ENCODE peak calls at places on chromosomes 7 and 10, in four cellular contexts. One of them, this sample, is unnamed.

GRCh38 chr10:43230101-43230908 is 36.6 kb downstream of the RASGEF1A start:
- DNase-seq in pons: no peak
- DNase-seq in KBM-7: no peak
- DNase-seq in NT2/D1: no peak
- DNase-seq in this sample: no peak

GRCh38 chr7:128031901-128032604 is 816 bp upstream of the LRRC4 start:
- DNase-seq in NT2/D1: no peak
- DNase-seq in KBM-7: no peak
- DNase-seq in pons: peak; percentile 57
- DNase-seq in this sample: peak; percentile 90

GRCh38 chr10:62647375-62648092 is 157.0 kb upstream of the ADO start:
- DNase-seq in pons: no peak
- DNase-seq in KBM-7: no peak
- DNase-seq in NT2/D1: no peak
- DNase-seq in this sample: no peak

GRCh38 chr10:1464866-1465265 is 272.5 kb downstream of the ADARB2 start:
- DNase-seq in KBM-7: no peak
- DNase-seq in pons: no peak
- DNase-seq in NT2/D1: no peak
- DNase-seq in this sample: no peak

GRCh38 chr10:52256832-52257691 is 57.0 kb upstream of the DKK1 start:
- DNase-seq in NT2/D1: no peak
- DNase-seq in KBM-7: no peak
- DNase-seq in pons: no peak
- DNase-seq in this sample: peak; percentile 51

GRCh38 chr7:22826593-22826992 is 3.9 kb upstream of the TOMM7 start:
- DNase-seq in pons: no peak
- DNase-seq in KBM-7: no peak
- DNase-seq in NT2/D1: no peak
- DNase-seq in this sample: no peak

GRCh38 chr10:47438857-47439474 is 44.9 kb downstream of the ANXA8 start:
- DNase-seq in KBM-7: peak; percentile 31
- DNase-seq in NT2/D1: peak; percentile 42
- DNase-seq in pons: peak; percentile 49
- DNase-seq in this sample: peak; percentile 50

GRCh38 chr10:27746364-27747095 is 911 bp upstream of the MKX start:
- DNase-seq in NT2/D1: no peak
- DNase-seq in KBM-7: no peak
- DNase-seq in pons: no peak
- DNase-seq in this sample: no peak

GRCh38 chr10:43204394-43204942 is 62.4 kb downstream of the RASGEF1A start:
- DNase-seq in NT2/D1: no peak
- DNase-seq in pons: no peak
- DNase-seq in KBM-7: no peak
- DNase-seq in this sample: no peak

GRCh38 chr10:2928219-2928840 is 139.0 kb upstream of the PFKP start:
- DNase-seq in pons: peak; percentile 78
- DNase-seq in KBM-7: peak; percentile 85
- DNase-seq in NT2/D1: peak; percentile 54
- DNase-seq in this sample: peak; percentile 43

GRCh38 chr10:44049301-44050015 is 335.4 kb downstream of the CXCL12 start:
- DNase-seq in KBM-7: no peak
- DNase-seq in NT2/D1: no peak
- DNase-seq in pons: no peak
- DNase-seq in this sample: no peak

GRCh38 chr7:129188372-129188891 is at the start of gene SMO:
- DNase-seq in KBM-7: peak; percentile 69
- DNase-seq in pons: no peak
- DNase-seq in NT2/D1: peak; percentile 87
- DNase-seq in this sample: no peak

GRCh38 chr10:2214805-2215204 is 477.5 kb upstream of the ADARB2 start:
- DNase-seq in NT2/D1: no peak
- DNase-seq in pons: no peak
- DNase-seq in KBM-7: no peak
- DNase-seq in this sample: peak; percentile 69

GRCh38 chr10:15168296-15168780 is at the start of gene NMT2:
- DNase-seq in NT2/D1: peak; percentile 60
- DNase-seq in pons: peak; percentile 85
- DNase-seq in KBM-7: peak; percentile 78
- DNase-seq in this sample: peak; percentile 67

GRCh38 chr7:127438836-127439235 is 46.3 kb upstream of the ZNF800 start:
- DNase-seq in NT2/D1: no peak
- DNase-seq in KBM-7: no peak
- DNase-seq in pons: no peak
- DNase-seq in this sample: no peak

GRCh38 chr7:23530355-23530754 is 1.4 kb downstream of the TRA2A start:
- DNase-seq in NT2/D1: peak; percentile 23
- DNase-seq in pons: peak; percentile 53
- DNase-seq in KBM-7: peak; percentile 63
- DNase-seq in this sample: peak; percentile 74

GRCh38 chr10:122734266-122734665 is 34.6 kb upstream of the C10orf120 start:
- DNase-seq in pons: no peak
- DNase-seq in NT2/D1: no peak
- DNase-seq in KBM-7: no peak
- DNase-seq in this sample: no peak

GRCh38 chr10:112082134-112082533 is 101.4 kb downstream of the GPAM start:
- DNase-seq in NT2/D1: no peak
- DNase-seq in pons: no peak
- DNase-seq in KBM-7: no peak
- DNase-seq in this sample: peak; percentile 11

GRCh38 chr10:124091646-124092269 is 1.6 kb downstream of the CHST15 start:
- DNase-seq in KBM-7: no peak
- DNase-seq in pons: no peak
- DNase-seq in NT2/D1: no peak
- DNase-seq in this sample: no peak

GRCh38 chr10:132556994-132557441 is 19.4 kb downstream of the INPP5A start:
- DNase-seq in KBM-7: no peak
- DNase-seq in pons: no peak
- DNase-seq in NT2/D1: no peak
- DNase-seq in this sample: no peak

GRCh38 chr10:17454181-17454800 is at the start of gene ST8SIA6:
- DNase-seq in pons: no peak
- DNase-seq in KBM-7: peak; percentile 73
- DNase-seq in NT2/D1: peak; percentile 28
- DNase-seq in this sample: no peak

GRCh38 chr7:120583835-120584586 is 273.9 kb downstream of the TSPAN12 start:
- DNase-seq in KBM-7: no peak
- DNase-seq in pons: no peak
- DNase-seq in NT2/D1: no peak
- DNase-seq in this sample: peak; percentile 46

GRCh38 chr10:131580076-131580652 is 268.6 kb upstream of the TCERG1L start:
- DNase-seq in pons: no peak
- DNase-seq in NT2/D1: no peak
- DNase-seq in KBM-7: no peak
- DNase-seq in this sample: no peak

GRCh38 chr10:128011059-128011979 is 104.4 kb downstream of the PTPRE start:
- DNase-seq in pons: peak; percentile 72
- DNase-seq in NT2/D1: peak; percentile 40
- DNase-seq in KBM-7: peak; percentile 85
- DNase-seq in this sample: peak; percentile 58

GRCh38 chr10:79336739-79337138 is 10.5 kb upstream of the PPIF start:
- DNase-seq in NT2/D1: no peak
- DNase-seq in pons: no peak
- DNase-seq in KBM-7: no peak
- DNase-seq in this sample: no peak

GRCh38 chr7:80098795-80099194 is 35.8 kb upstream of the GNAI1 start:
- DNase-seq in NT2/D1: no peak
- DNase-seq in KBM-7: peak; percentile 37
- DNase-seq in pons: no peak
- DNase-seq in this sample: no peak

GRCh38 chr7:128094111-128094570 is 62.9 kb upstream of the LRRC4 start:
- DNase-seq in KBM-7: no peak
- DNase-seq in pons: no peak
- DNase-seq in NT2/D1: no peak
- DNase-seq in this sample: no peak

GRCh38 chr10:5506246-5506645 is 6.9 kb upstream of the CALML5 start:
- DNase-seq in NT2/D1: no peak
- DNase-seq in KBM-7: no peak
- DNase-seq in pons: no peak
- DNase-seq in this sample: no peak

GRCh38 chr10:133002685-133003084 is 60.3 kb upstream of the CFAP46 start:
- DNase-seq in KBM-7: no peak
- DNase-seq in pons: no peak
- DNase-seq in NT2/D1: no peak
- DNase-seq in this sample: no peak

GRCh38 chr10:133113146-133113830 is 25.6 kb downstream of the ADGRA1 start:
- DNase-seq in pons: no peak
- DNase-seq in NT2/D1: no peak
- DNase-seq in KBM-7: no peak
- DNase-seq in this sample: no peak

GRCh38 chr10:110208614-110209398 is 1.4 kb downstream of the MXI1 start:
- DNase-seq in KBM-7: no peak
- DNase-seq in pons: no peak
- DNase-seq in NT2/D1: no peak
- DNase-seq in this sample: peak; percentile 52

GRCh38 chr7:8189615-8190014 is 72.4 kb downstream of the ICA1 start:
- DNase-seq in NT2/D1: peak; percentile 54
- DNase-seq in KBM-7: no peak
- DNase-seq in pons: no peak
- DNase-seq in this sample: no peak

GRCh38 chr7:139629392-139630082 is 106.1 kb downstream of the CLEC2L start:
- DNase-seq in pons: no peak
- DNase-seq in NT2/D1: no peak
- DNase-seq in KBM-7: no peak
- DNase-seq in this sample: no peak